ENCODE peak calls at places on chromosomes 2 and 18, in five cellular contexts. R is IMR-90; E is A172; S is mammary epithelial cell; P is stimulated activated naive CD4-positive, alpha-beta T cell. B is an unnamed sample.

GRCh38 chr2:65227035-65227470 is 578 bp upstream of the ACTR2 start:
- DNase-seq in S (peak; percentile 29), E (peak; percentile 40), R (no peak), P (no peak), B (no peak)

GRCh38 chr2:219522111-219523030 is 8.1 kb downstream of the ASIC4 start:
- DNase-seq in R (peak; percentile 64), E (peak; percentile 95), S (peak; percentile 32), P (no peak), B (peak; percentile 79)

GRCh38 chr2:230011617-230012016 is 57.1 kb downstream of the SLC16A14 start:
- DNase-seq in E (peak; percentile 9), S (no peak), R (peak; percentile 81), P (no peak), B (no peak)

GRCh38 chr2:120494446-120494845 is 148.5 kb downstream of the INHBB start:
- DNase-seq in E (no peak), S (no peak), R (no peak), P (no peak), B (no peak)

GRCh38 chr18:48321586-48321985 is 87.6 kb downstream of the ZBTB7C start:
- DNase-seq in P (no peak), S (no peak), R (no peak), E (no peak), B (no peak)

GRCh38 chr2:72980535-72981217 is 63.4 kb downstream of the EMX1 start:
- DNase-seq in E (peak; percentile 83), R (peak; percentile 58), S (peak; percentile 48), P (no peak), B (no peak)

GRCh38 chr18:21682276-21683051 is 22.1 kb downstream of the ABHD3 start:
- DNase-seq in S (peak; percentile 11), P (no peak), E (no peak), R (peak; percentile 67), B (no peak)

GRCh38 chr2:1864981-1865421 is 120.7 kb upstream of the PXDN start:
- DNase-seq in S (no peak), E (no peak), R (no peak), P (no peak), B (peak; percentile 32)

GRCh38 chr2:24809316-24810007 is 16.2 kb downstream of the CENPO start:
- DNase-seq in P (no peak), R (peak; percentile 60), S (no peak), E (no peak), B (no peak)

GRCh38 chr2:210086292-210086691 is 83.9 kb downstream of the RPE start:
- DNase-seq in P (no peak), S (no peak), R (peak; percentile 40), E (no peak), B (no peak)

GRCh38 chr2:127049927-127050802 is 56.8 kb downstream of the BIN1 start:
- DNase-seq in S (peak; percentile 20), R (peak; percentile 41), E (peak; percentile 25), P (peak; percentile 43), B (peak; percentile 87)

GRCh38 chr2:140893685-140894084 is 1237.1 kb downstream of the LRP1B start:
- DNase-seq in R (peak; percentile 93), P (no peak), S (peak; percentile 86), E (peak; percentile 44), B (no peak)

GRCh38 chr2:159612255-159612901 is 4.0 kb downstream of the BAZ2B start:
- DNase-seq in R (peak; percentile 31), S (peak; percentile 45), P (no peak), E (peak; percentile 43), B (no peak)

GRCh38 chr2:216700088-216700567 is 4.8 kb upstream of the IGFBP5 start:
- DNase-seq in R (no peak), S (no peak), E (no peak), P (no peak), B (no peak)

GRCh38 chr2:31383471-31384153 is 30.9 kb downstream of the XDH start:
- DNase-seq in P (no peak), S (peak; percentile 66), R (peak; percentile 75), E (peak; percentile 38), B (no peak)

GRCh38 chr2:240459401-240460242 is 24.2 kb downstream of the GPC1 start:
- DNase-seq in S (no peak), E (no peak), R (no peak), P (no peak), B (peak; percentile 68)

GRCh38 chr2:150047731-150048130 is 439.7 kb downstream of the RND3 start:
- DNase-seq in R (no peak), P (no peak), S (peak; percentile 19), E (no peak), B (no peak)

GRCh38 chr2:35428548-35428947 is 927.0 kb upstream of the CRIM1 start:
- DNase-seq in R (no peak), S (peak; percentile 11), E (peak; percentile 45), P (no peak), B (peak; percentile 74)

GRCh38 chr18:2883137-2883671 is 36.4 kb downstream of the EMILIN2 start:
- DNase-seq in R (no peak), S (no peak), P (no peak), E (no peak), B (no peak)

GRCh38 chr2:6864938-6865345 is 765 bp downstream of the CMPK2 start:
- DNase-seq in E (no peak), R (no peak), S (no peak), P (no peak), B (no peak)

GRCh38 chr2:11542275-11542819 is 8.5 kb downstream of the GREB1 start:
- DNase-seq in S (no peak), P (no peak), E (no peak), R (no peak), B (no peak)

GRCh38 chr18:11871501-11871900 is 20.3 kb downstream of the CHMP1B start:
- DNase-seq in S (no peak), R (no peak), E (no peak), P (no peak), B (no peak)

GRCh38 chr2:9764153-9764778 is 79.0 kb upstream of the TAF1B start:
- DNase-seq in P (no peak), S (no peak), R (no peak), E (no peak), B (no peak)

GRCh38 chr18:43049021-43049420 is 66.5 kb downstream of the RIT2 start:
- DNase-seq in P (no peak), R (peak; percentile 17), E (peak; percentile 32), S (no peak), B (no peak)

GRCh38 chr2:28623582-28624405 is 127.8 kb upstream of the PPP1CB start:
- DNase-seq in P (no peak), E (no peak), R (no peak), S (no peak), B (no peak)

GRCh38 chr2:72326759-72327158 is 179.1 kb upstream of the CYP26B1 start:
- DNase-seq in R (no peak), E (peak; percentile 4), S (peak; percentile 25), P (no peak), B (no peak)

GRCh38 chr2:143841935-143842334 is 678.0 kb downstream of the ZEB2 start:
- DNase-seq in R (peak; percentile 29), S (no peak), P (no peak), E (no peak), B (no peak)

B was measured in glutamatergic neuron.